ENCODE peak calls at places on chromosomes 13 and 19, in four cellular contexts. L is CD4-positive, alpha-beta T cell; R is fibroblast of pulmonary artery; Z is fibroblast of lung. Y is an unnamed sample.

GRCh38 chr19:28425431-28425931 is 787.5 kb downstream of the UQCRFS1 start:
- DNase-seq in L (no peak), R (peak; percentile 30), Z (peak; percentile 90), Y (no peak)

GRCh38 chr13:74077375-74077774 is 56.8 kb downstream of the KLF12 start:
- DNase-seq in R (no peak), L (no peak), Z (no peak), Y (no peak)

GRCh38 chr13:26784704-26785639 is 24.4 kb upstream of the GPR12 start:
- DNase-seq in Z (no peak), L (peak; percentile 5), R (no peak), Y (no peak)

GRCh38 chr13:99617474-99618255 is 116.4 kb downstream of the TM9SF2 start:
- DNase-seq in L (peak; percentile 16), R (peak; percentile 65), Z (peak; percentile 35), Y (no peak)

GRCh38 chr19:3178377-3178972 is at the start of gene S1PR4:
- DNase-seq in L (peak; percentile 77), R (no peak), Z (no peak), Y (peak; percentile 83)

GRCh38 chr13:66546534-66547379 is 683.4 kb downstream of the PCDH9 start:
- DNase-seq in L (no peak), R (peak; percentile 21), Z (peak; percentile 60), Y (no peak)

GRCh38 chr13:20716951-20717350 is 13.5 kb downstream of the IL17D start:
- DNase-seq in L (no peak), R (no peak), Z (no peak), Y (no peak)

GRCh38 chr13:112893570-112894422 is 75.2 kb upstream of the MCF2L start:
- DNase-seq in L (peak; percentile 41), R (peak; percentile 25), Z (no peak), Y (peak; percentile 87)

GRCh38 chr13:27012482-27013197 is 159.0 kb downstream of the USP12 start:
- DNase-seq in R (peak; percentile 69), L (no peak), Z (peak; percentile 89), Y (no peak)

GRCh38 chr13:110548891-110549794 is 12.4 kb downstream of the RAB20 start:
- DNase-seq in L (no peak), R (no peak), Z (no peak), Y (no peak)

GRCh38 chr19:52957591-52957990 is 5.1 kb downstream of the ZNF816 start:
- DNase-seq in L (no peak), Z (no peak), R (no peak), Y (no peak)

GRCh38 chr19:24054044-24054935 is 32.7 kb upstream of the ZNF254 start:
- DNase-seq in L (no peak), R (peak; percentile 56), Z (peak; percentile 90), Y (no peak)

GRCh38 chr13:114099918-114100445 is 32.4 kb downstream of the RASA3 start:
- DNase-seq in R (peak; percentile 37), L (peak; percentile 4), Z (peak; percentile 59), Y (no peak)

GRCh38 chr13:94119360-94119936 is 360.0 kb downstream of the DCT start:
- DNase-seq in Z (no peak), R (no peak), L (no peak), Y (no peak)

GRCh38 chr19:872266-872951 is 12.9 kb downstream of the CFD start:
- DNase-seq in R (peak; percentile 33), Z (peak; percentile 68), L (peak; percentile 78), Y (peak; percentile 90)

GRCh38 chr13:102316732-102317131 is 85.1 kb downstream of the FGF14 start:
- DNase-seq in Z (no peak), R (no peak), L (no peak), Y (no peak)

GRCh38 chr13:36421447-36421846 is 10.8 kb upstream of the CCNA1 start:
- DNase-seq in L (no peak), R (peak; percentile 83), Z (peak; percentile 60), Y (no peak)

GRCh38 chr13:29484236-29484635 is 111.3 kb downstream of the SLC7A1 start:
- DNase-seq in R (no peak), L (no peak), Z (no peak), Y (no peak)

GRCh38 chr13:113792821-113793717 is 34.0 kb downstream of the TMEM255B start:
- DNase-seq in R (no peak), Z (no peak), L (no peak), Y (no peak)

GRCh38 chr19:55252760-55253159 is 6.1 kb downstream of the PPP6R1 start:
- DNase-seq in L (no peak), Z (no peak), R (no peak), Y (no peak)

GRCh38 chr13:46667687-46668281 is 114.8 kb downstream of the LRCH1 start:
- DNase-seq in L (no peak), Z (no peak), R (peak; percentile 38), Y (peak; percentile 51)

GRCh38 chr13:77714119-77714755 is 16.8 kb downstream of the SLAIN1 start:
- DNase-seq in Z (no peak), L (no peak), R (no peak), Y (no peak)

GRCh38 chr13:77250968-77251367 is 75.9 kb downstream of the MYCBP2 start:
- DNase-seq in L (no peak), Z (no peak), R (no peak), Y (no peak)

GRCh38 chr19:53782698-53783097 is 41.4 kb downstream of the NLRP12 start:
- DNase-seq in Z (no peak), R (no peak), L (no peak), Y (no peak)

GRCh38 chr19:8161135-8161646 is 11.8 kb upstream of the FBN3 start:
- DNase-seq in R (peak; percentile 17), L (no peak), Z (peak; percentile 18), Y (peak; percentile 44)

GRCh38 chr13:113491982-113492381 is 1.5 kb upstream of the DCUN1D2 start:
- DNase-seq in Z (no peak), L (no peak), R (no peak), Y (no peak)

GRCh38 chr13:29817604-29818378 is 32.6 kb downstream of the UBL3 start:
- DNase-seq in L (no peak), R (no peak), Z (peak; percentile 22), Y (peak; percentile 43)

GRCh38 chr13:49791214-49791752 is 1.2 kb downstream of the KPNA3 start:
- DNase-seq in Z (peak; percentile 26), R (peak; percentile 39), L (no peak), Y (peak; percentile 50)

DNA sequence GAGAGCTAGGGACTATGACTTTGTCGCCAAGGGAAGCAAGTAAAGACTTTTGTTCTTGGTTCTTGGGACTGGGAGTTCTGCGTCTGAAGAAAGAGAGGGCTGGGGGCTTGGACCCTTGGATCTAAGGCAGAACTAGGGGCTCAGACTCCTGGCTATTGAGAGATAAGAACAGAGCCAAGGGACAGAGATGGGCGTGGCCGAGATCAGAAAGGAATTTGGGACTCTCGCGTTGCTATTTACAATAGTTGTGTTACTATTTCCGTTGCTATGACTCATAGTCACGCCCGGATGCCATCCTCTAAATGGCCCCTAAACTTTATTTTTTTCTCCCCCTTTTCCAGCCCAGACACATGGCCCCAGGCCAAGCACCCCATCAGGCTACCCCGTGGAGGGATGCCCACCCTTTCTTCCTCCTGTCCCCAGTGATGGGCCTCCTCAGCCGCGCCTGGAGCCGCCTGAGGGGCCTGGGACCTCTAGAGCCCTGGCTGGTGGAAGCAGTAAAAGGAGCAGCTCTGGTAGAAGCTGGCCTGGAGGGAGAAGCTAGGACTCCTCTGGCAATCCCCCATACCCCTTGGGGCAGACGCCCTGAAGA is 759 bp downstream of the PPP1R15A start:
- DNase-seq in R (peak; percentile 97), Z (peak; percentile 91), L (peak; percentile 65), Y (peak; percentile 87)
- TF ChIP-seq CTCF in R (no peak), Z (no peak), L (no peak), Y (no peak)

GRCh38 chr19:34244611-34245299 is 9.6 kb upstream of the GARRE1 start:
- DNase-seq in L (no peak), Z (no peak), R (no peak), Y (no peak)
- TF ChIP-seq CTCF in L (no peak), Z (no peak), R (no peak), Y (no peak)

DNA sequence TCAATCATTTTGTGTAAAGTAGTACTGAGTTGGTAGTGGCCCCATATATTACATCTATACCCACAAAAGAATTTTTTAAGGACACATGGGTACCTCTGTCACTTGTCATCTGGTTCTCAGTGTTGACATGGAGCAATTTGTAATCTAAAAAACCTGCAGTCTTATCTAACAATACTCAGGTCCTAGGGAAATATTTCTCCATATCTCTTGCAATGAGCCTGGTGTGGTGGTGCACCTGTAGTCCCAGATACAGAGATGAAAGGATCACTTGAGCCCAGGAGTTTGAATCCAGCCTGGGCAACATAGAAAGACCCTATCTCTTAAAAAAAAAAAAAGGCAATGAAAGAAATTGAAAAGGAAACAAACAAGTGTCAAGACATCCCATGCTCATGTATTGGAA is 70.7 kb upstream of the ZNF30 start:
- DNase-seq in L (no peak), R (no peak), Z (no peak), Y (no peak)
- TF ChIP-seq CTCF in L (no peak), R (no peak), Z (no peak), Y (no peak)

DNA sequence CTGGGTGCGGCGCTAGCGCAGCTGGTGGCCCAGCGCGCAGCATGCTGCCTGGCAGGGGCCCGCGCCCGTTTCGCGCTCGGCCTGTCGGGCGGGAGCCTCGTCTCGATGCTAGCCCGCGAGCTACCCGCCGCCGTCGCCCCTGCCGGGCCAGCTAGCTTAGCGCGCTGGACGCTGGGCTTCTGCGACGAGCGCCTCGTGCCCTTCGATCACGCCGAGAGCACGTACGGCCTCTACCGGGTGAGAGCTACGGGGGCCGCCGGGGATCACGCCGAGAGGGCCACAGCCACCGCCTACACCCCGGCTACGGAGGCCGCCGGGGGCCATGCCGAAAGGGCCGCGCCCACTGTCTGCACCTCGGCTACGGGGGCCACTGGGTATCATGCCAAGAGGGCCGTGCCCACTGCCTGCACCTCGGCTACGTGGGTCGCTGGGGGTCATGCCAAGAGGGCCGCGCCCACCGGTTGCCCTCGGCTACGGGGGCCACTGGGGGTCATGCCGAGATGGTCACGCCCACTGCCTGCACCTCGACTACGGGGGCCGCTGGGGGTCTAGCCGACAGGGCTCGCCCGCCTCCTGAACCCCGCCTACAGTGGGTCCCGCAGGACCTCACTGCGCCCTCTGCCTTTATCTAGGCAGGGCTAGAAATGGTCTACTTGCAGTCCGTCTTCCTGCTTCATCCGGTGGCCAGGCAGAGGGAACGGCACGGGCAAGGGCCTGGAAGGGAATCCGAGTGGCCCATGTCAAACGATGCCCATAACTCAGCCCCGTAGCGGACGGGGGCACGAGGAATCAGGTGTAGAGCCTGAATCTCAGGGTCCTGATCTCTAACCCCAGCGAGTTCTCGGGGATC is 500 bp downstream of the PGLS start:
- DNase-seq in Z (peak; percentile 84), R (peak; percentile 84), L (peak; percentile 82), Y (peak; percentile 92)
- TF ChIP-seq CTCF in Z (no peak), R (peak; percentile 16), L (no peak), Y (peak; percentile 60)

DNA sequence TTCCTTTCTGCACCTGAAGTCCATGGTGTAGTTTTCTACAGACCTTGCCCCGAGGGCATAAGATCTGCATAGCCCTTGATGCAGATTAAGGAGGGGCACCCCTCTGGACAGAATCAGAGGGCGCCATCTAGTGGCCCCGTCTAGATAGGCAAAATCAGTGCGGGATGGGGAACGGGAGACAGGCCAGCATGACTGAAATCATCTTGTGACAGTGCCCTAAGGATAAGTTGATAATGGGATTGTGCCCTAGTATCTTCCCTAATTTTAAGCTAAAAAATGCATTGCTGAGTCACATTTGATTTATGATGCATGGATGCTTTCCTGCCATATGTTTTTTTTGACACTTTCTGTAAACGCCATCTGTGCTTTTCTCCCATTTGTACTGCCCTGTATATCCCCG is 19.1 kb upstream of the GPI start:
- DNase-seq in R (peak; percentile 71), Z (peak; percentile 42), L (peak; percentile 60), Y (peak; percentile 81)
- TF ChIP-seq CTCF in R (peak; percentile 92), Z (peak; percentile 92), L (peak; percentile 92), Y (peak; percentile 61)

GRCh38 chr19:40502647-40503046 is 35.8 kb downstream of the SPTBN4 start:
- DNase-seq in R (no peak), L (no peak), Z (no peak), Y (no peak)
- TF ChIP-seq CTCF in R (peak; percentile 17), L (no peak), Z (no peak), Y (no peak)

GRCh38 chr19:19033426-19034203 is at the start of the genes ARMC6 and SUGP2:
- DNase-seq in Z (peak; percentile 77), L (peak; percentile 90), R (peak; percentile 88), Y (peak; percentile 99)
- TF ChIP-seq CTCF in Z (no peak), L (no peak), R (no peak), Y (no peak)

Y was measured in GM13976.